ENCODE peak calls at places on chromosome 5, in eight cellular contexts. H is ovary, N is transverse colon, B is stomach, Y is A549, V is K562, O is SK-N-SH, X is sigmoid colon. W is an unnamed sample.

GRCh38 chr5:171413153-171413910 is 6.1 kb upstream of the FGF18 start:
- DNase-seq in N (no peak), O (no peak), X (no peak), H (no peak), Y (no peak), B (no peak), V (no peak), W (no peak)

GRCh38 chr5:52800394-52801213 is 12.9 kb downstream of the ITGA1 start:
- DNase-seq in H (peak; percentile 54), O (peak; percentile 46), B (peak; percentile 73), X (peak; percentile 84), V (peak; percentile 40), N (peak; percentile 73), Y (peak; percentile 73), W (peak; percentile 21)

GRCh38 chr5:110865400-110866094 is 126.7 kb downstream of the SLC25A46 start:
- DNase-seq in V (peak; percentile 29), N (no peak), X (no peak), H (no peak), Y (peak; percentile 34), O (peak; percentile 34), B (no peak), W (no peak)

GRCh38 chr5:78768781-78769380 is 120.3 kb upstream of the LHFPL2 start:
- DNase-seq in X (no peak), O (no peak), B (no peak), H (no peak), Y (no peak), V (no peak), N (no peak), W (no peak)

GRCh38 chr5:102536323-102536928 is 37.6 kb upstream of the SLCO6A1 start:
- DNase-seq in X (no peak), V (no peak), H (no peak), O (peak; percentile 6), Y (peak; percentile 11), B (no peak), N (no peak), W (no peak)

GRCh38 chr5:159774476-159775031 is 141.7 kb upstream of the ADRA1B start:
- DNase-seq in Y (no peak), H (no peak), X (no peak), O (no peak), B (no peak), N (no peak), V (no peak), W (no peak)

GRCh38 chr5:140402258-140403074 is 833 bp downstream of the ANKHD1 start:
- DNase-seq in B (peak; percentile 33), V (peak; percentile 48), X (peak; percentile 73), Y (peak; percentile 50), N (peak; percentile 36), O (peak; percentile 66), H (peak; percentile 27), W (peak; percentile 19)

GRCh38 chr5:1004598-1005361 is 3.8 kb upstream of the NKD2 start:
- DNase-seq in X (peak; percentile 92), V (peak; percentile 88), H (peak; percentile 35), B (peak; percentile 66), O (peak; percentile 78), N (peak; percentile 65), Y (peak; percentile 76), W (peak; percentile 44)

GRCh38 chr5:57171818-57172465 is 1.9 kb upstream of the GPBP1 start:
- DNase-seq in V (no peak), O (no peak), Y (peak; percentile 47), N (peak; percentile 39), B (peak; percentile 37), X (no peak), H (no peak), W (no peak)

GRCh38 chr5:178093129-178093528 is 20.2 kb upstream of the N4BP3 start:
- DNase-seq in H (no peak), B (no peak), N (no peak), V (no peak), Y (no peak), X (no peak), O (no peak), W (no peak)

GRCh38 chr5:126492939-126493338 is 69.7 kb downstream of the GRAMD2B start:
- DNase-seq in N (no peak), Y (peak; percentile 27), X (no peak), V (no peak), H (peak; percentile 76), B (no peak), O (no peak), W (no peak)

GRCh38 chr5:157455057-157455456 is 5.0 kb upstream of the NIPAL4 start:
- DNase-seq in H (no peak), O (no peak), B (no peak), X (no peak), V (no peak), Y (no peak), N (no peak), W (no peak)

GRCh38 chr5:132008961-132009680 is 2.3 kb downstream of the ACSL6 start:
- DNase-seq in B (no peak), V (peak; percentile 62), O (no peak), Y (no peak), H (no peak), X (peak; percentile 28), N (no peak), W (no peak)

GRCh38 chr5:78544531-78545200 is 103.9 kb downstream of the LHFPL2 start:
- DNase-seq in N (peak; percentile 21), B (no peak), Y (no peak), H (peak; percentile 54), O (no peak), V (peak; percentile 44), X (peak; percentile 65), W (no peak)

GRCh38 chr5:61623401-61624069 is 291.5 kb downstream of the ZSWIM6 start:
- DNase-seq in V (peak; percentile 19), O (no peak), H (no peak), N (no peak), X (no peak), Y (peak; percentile 60), B (no peak), W (no peak)

GRCh38 chr5:74201334-74202081 is 439.0 kb downstream of the ENC1 start:
- DNase-seq in B (peak; percentile 71), N (no peak), O (no peak), X (no peak), V (no peak), H (no peak), Y (no peak), W (peak; percentile 48)

DNA sequence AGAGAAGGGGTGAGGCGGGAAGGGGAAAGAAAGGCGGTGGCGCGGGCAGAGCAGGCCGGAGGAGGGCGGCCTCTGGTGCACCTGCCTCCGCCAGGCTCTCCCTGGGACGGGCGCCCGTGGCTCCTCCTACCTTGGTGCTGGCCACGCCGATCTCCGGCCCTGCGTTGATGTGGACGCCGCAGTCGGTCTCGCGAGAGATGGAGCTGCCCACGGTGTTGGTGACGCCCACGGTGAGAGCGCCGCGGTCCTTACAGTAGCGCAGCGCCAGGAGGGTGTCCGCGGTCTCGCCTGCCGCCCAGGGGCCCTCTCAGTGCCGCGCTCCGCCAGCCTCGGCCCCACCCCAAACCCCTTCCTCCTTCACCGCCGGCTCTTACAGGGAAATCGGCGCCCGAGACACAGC is 21.8 kb upstream of the MAPK9 start:
- DNase-seq in Y (no peak), O (peak; percentile 91), X (no peak), V (peak; percentile 67), B (no peak), H (no peak), N (no peak), W (no peak)
- H3K4me1 ChIP-seq in Y (no peaks in the 10 kb centered on the region), O (no peaks in the 10 kb centered on the region), X (no peaks in the 10 kb centered on the region), V (no peaks in the 10 kb centered on the region), B (no peaks in the 10 kb centered on the region), H (no peaks in the 10 kb centered on the region), N (no peaks in the 10 kb centered on the region), W (no peaks in the 10 kb centered on the region)

GRCh38 chr5:127577458-127577857 is 60.0 kb downstream of the PRRC1 start:
- DNase-seq in Y (no peak), N (no peak), H (no peak), O (no peak), X (no peak), V (no peak), B (no peak), W (no peak)

GRCh38 chr5:127571314-127571713 is 53.9 kb downstream of the PRRC1 start:
- DNase-seq in V (no peak), O (no peak), N (no peak), X (no peak), H (no peak), Y (no peak), B (no peak), W (no peak)

GRCh38 chr5:127574852-127575679 is 57.6 kb downstream of the PRRC1 start:
- DNase-seq in H (no peak), Y (no peak), V (no peak), O (no peak), N (no peak), X (no peak), B (no peak), W (no peak)

GRCh38 chr5:127571732-127572131 is 54.3 kb downstream of the PRRC1 start:
- DNase-seq in V (no peak), B (no peak), N (no peak), O (no peak), H (no peak), Y (no peak), X (no peak), W (no peak)

DNA sequence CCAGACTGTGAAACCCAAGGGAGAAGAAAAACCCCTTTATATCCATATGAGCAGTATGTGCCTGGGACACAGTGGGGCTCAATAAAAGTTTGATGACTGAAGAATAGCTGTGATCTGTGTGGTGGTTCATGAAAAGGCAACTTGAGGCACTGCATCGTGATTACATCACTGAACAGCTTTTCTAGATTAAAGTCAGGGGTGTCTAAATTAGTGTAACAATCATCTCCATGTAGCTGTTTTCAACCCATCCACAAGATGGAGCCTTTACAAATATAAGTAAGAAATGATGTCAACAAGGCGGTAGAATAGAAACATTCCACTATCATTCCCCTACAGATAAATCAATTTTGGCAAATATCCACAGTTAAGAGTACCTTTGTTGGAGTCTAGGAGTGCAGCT is 55.5 kb downstream of the PRRC1 start:
- DNase-seq in N (no peak), V (no peak), Y (peak; percentile 6), X (no peak), B (no peak), H (no peak), O (no peak), W (no peak)
- TF ChIP-seq EP300 in N (no peak), V (no peak), Y (no peak), X (no peak), B (no peak), H (no peak), O (no peak), W (no peak)

DNA sequence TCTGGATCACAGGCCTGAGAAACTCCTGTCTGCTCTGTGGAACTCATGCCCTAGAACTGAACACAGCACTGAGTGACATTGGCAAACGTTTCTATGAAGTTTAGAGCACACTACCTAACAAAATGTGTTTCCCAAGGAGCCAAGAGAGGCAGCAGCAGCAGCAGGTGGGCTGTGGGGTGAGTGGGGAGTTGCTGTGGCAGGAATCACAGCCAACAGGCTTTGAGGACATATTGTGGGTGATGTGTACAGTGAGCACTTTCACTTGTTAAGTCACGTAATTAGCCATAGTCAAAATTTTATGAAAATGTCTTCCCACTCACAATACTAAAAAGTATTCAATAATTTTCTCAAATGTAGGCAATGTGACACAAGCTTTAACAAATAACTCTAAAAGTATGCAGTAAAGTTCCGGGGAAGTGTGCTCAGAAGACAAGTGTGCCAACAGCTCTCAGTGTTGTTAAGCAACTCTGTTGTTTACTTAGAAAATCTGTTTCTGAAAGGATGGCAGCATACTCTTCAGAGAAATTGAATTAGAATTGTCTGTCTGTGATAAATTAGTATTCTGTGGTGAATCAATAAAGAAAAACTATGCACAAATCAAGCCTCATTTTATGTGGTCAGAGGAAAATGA is 482.1 kb downstream of the SEMA5A start:
- DNase-seq in B (no peak), Y (no peak), V (no peak), X (no peak), O (no peak), H (no peak), N (no peak), W (no peak)
- H3K4me1 ChIP-seq in B (no peaks in the 10 kb centered on the region), Y (no peaks in the 10 kb centered on the region), V (no peaks in the 10 kb centered on the region), X (no peaks in the 10 kb centered on the region), O (peaks cover 8% of the 10 kb centered on the region), H (peaks cover 5% of the 10 kb centered on the region), N (no peaks in the 10 kb centered on the region), W (no peaks in the 10 kb centered on the region)

GRCh38 chr5:125446986-125447385 is 700.5 kb upstream of the ZNF608 start:
- DNase-seq in X (no peak), H (no peak), O (no peak), Y (peak; percentile 32), B (no peak), N (no peak), V (no peak), W (no peak)
- TF ChIP-seq EP300 in X (no peak), H (no peak), O (no peak), Y (no peak), B (no peak), N (no peak), V (no peak), W (no peak)

W was measured in tibial nerve.